ENCODE peak calls at places on chromosomes 12 and 14, in eight cellular contexts. M, E, G, L, X, B, Z and S are unnamed samples.

GRCh38 chr12:94277426-94278000 is 129.1 kb downstream of the PLXNC1 start:
- DNase-seq in E (no peak), G (peak; percentile 20), M (no peak), Z (no peak), B (no peak), L (peak; percentile 4), X (no peak), S (no peak)

GRCh38 chr14:55333785-55334485 is 62.7 kb downstream of the FBXO34 start:
- DNase-seq in E (peak; percentile 42), M (no peak), Z (no peak), G (peak; percentile 25), B (peak; percentile 48), L (no peak), X (no peak), S (no peak)

GRCh38 chr12:66428261-66428660 is 126.0 kb downstream of the HELB start:
- DNase-seq in B (no peak), X (no peak), Z (no peak), L (no peak), E (no peak), G (no peak), M (no peak), S (no peak)

GRCh38 chr12:7176595-7176994 is 12.9 kb upstream of the PEX5 start:
- DNase-seq in M (no peak), X (no peak), E (no peak), B (no peak), G (no peak), L (no peak), Z (no peak), S (no peak)

GRCh38 chr14:76708771-76709170 is 52.5 kb upstream of the VASH1 start:
- DNase-seq in M (no peak), E (no peak), L (no peak), B (no peak), G (no peak), Z (no peak), X (no peak), S (no peak)

GRCh38 chr14:106051790-106052189 is 525.4 kb downstream of the TMEM121 start:
- DNase-seq in Z (no peak), L (no peak), G (no peak), X (no peak), E (no peak), M (no peak), B (no peak), S (no peak)

GRCh38 chr12:14959916-14960315 is 1.5 kb downstream of the ARHGDIB start:
- DNase-seq in Z (no peak), E (no peak), X (no peak), B (no peak), L (no peak), M (no peak), G (no peak), S (no peak)

GRCh38 chr12:91920276-91920675 is 225.4 kb downstream of the BTG1 start:
- DNase-seq in X (no peak), L (peak; percentile 26), Z (no peak), B (no peak), G (peak; percentile 2), M (peak; percentile 22), E (no peak), S (no peak)

GRCh38 chr14:39417014-39417413 is 15.2 kb downstream of the FBXO33 start:
- DNase-seq in G (no peak), B (no peak), L (peak; percentile 57), M (no peak), E (no peak), X (no peak), Z (no peak), S (no peak)

GRCh38 chr12:66144796-66145754 is 14.5 kb upstream of the LLPH start:
- DNase-seq in G (peak; percentile 31), E (no peak), Z (peak; percentile 15), M (peak; percentile 59), X (no peak), L (peak; percentile 89), B (peak; percentile 17), S (no peak)

GRCh38 chr14:61749264-61749663 is 13.0 kb upstream of the SNAPC1 start:
- DNase-seq in L (peak; percentile 42), B (no peak), X (no peak), M (no peak), G (no peak), E (no peak), Z (no peak), S (no peak)

GRCh38 chr14:81829447-81829846 is 295.8 kb upstream of the SEL1L start:
- DNase-seq in B (no peak), Z (no peak), G (no peak), E (no peak), M (no peak), X (no peak), L (no peak), S (no peak)
- H3K4me3 ChIP-seq in B (no peak overlapping the region), Z (no peak overlapping the region), G (no peak overlapping the region), E (no peak overlapping the region), M (no peak overlapping the region), X (no peak overlapping the region), L (no peak overlapping the region), S (no peak overlapping the region)

GRCh38 chr14:63130531-63130930 is 73.7 kb upstream of the RHOJ start:
- DNase-seq in M (no peak), Z (no peak), G (no peak), E (no peak), X (no peak), L (no peak), B (no peak), S (no peak)

GRCh38 chr14:63134801-63135200 is 69.4 kb upstream of the RHOJ start:
- DNase-seq in L (peak; percentile 14), Z (peak; percentile 6), M (peak; percentile 7), X (no peak), G (peak; percentile 24), B (no peak), E (no peak), S (no peak)
- TF ChIP-seq CTCF in L (peak; percentile 48), Z (no peak), M (peak; percentile 58), X (no peak), G (peak; percentile 42), B (no peak), E (peak; percentile 68), S (peak; percentile 8)

GRCh38 chr14:22849212-22849819 is 12.9 kb downstream of the MMP14 start:
- DNase-seq in M (peak; percentile 20), L (peak; percentile 91), X (peak; percentile 93), G (peak; percentile 27), Z (no peak), B (no peak), E (no peak), S (no peak)
- H3K4me3 ChIP-seq in M (no peak overlapping the region), L (peak overlapping the region; percentile 17), X (peak overlapping the region; percentile 1), G (no peak overlapping the region), Z (no peak overlapping the region), B (no peak overlapping the region), E (no peak overlapping the region), S (no peak overlapping the region)

GRCh38 chr14:22163051-22163450 is 426.0 kb downstream of the DAD1 start:
- DNase-seq in X (no peak), B (peak; percentile 10), M (no peak), E (no peak), Z (no peak), L (no peak), G (no peak), S (no peak)

GRCh38 chr14:22164616-22165015 is 424.4 kb downstream of the DAD1 start:
- DNase-seq in Z (no peak), E (no peak), L (no peak), M (peak; percentile 65), X (no peak), B (no peak), G (no peak), S (no peak)

DNA sequence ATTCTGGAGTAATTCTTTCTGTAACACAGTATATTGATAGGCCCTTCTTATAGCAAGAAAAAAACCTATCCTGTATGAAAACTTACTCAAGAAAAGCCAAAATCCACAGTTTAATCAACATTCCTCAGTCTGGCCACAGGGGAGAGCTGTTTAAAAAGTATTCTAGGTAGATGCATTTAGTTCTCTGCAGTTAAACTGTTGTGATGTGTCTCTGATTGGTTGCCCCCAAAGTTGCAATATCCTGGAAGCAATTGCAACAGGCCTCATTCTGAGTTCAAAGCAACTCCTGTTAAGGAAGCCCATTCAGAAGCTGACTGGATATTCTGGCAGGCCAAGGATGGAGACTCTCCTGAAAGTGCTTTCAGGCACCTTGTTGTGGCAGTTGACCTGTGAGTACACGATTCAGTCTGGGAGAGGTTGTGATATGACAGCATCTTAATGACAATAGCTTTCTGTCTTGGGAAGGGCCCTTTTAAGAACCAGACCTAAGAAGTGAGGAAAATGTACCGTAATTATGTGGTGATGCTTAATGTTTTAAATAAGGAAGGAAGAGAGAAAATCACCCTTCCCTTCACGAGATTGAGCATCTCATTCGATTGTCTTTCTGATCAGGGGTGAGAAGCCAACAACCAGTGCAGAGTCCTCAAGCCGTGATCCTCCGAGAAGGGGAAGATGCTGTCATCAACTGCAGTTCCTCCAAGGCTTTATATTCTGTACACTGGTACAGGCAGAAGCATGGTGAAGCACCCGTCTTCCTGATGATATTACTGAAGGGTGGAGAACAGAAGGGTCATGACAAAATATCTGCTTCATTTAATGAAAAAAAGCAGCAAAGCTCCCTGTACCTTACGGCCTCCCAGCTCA is 420.7 kb downstream of the DAD1 start:
- DNase-seq in B (no peak), M (peak; percentile 27), X (no peak), Z (no peak), L (no peak), E (no peak), G (no peak), S (no peak)
- TF ChIP-seq CTCF in B (no peak), M (peak; percentile 20), X (no peak), Z (no peak), L (no peak), E (peak; percentile 42), G (peak; percentile 7), S (no peak)